ENCODE peak calls at places on chromosomes 1 and 21, in five cellular contexts. G is NCI-H1417; O is progenitor cell of endocrine pancreas; B is ureter; K is CD8-positive, alpha-beta T cell. F is an unnamed sample.

GRCh38 chr1:169725930-169726329 is 7.9 kb downstream of the SELE start:
- DNase-seq in B (no peak), K (no peak), O (no peak), G (no peak), F (no peak)

GRCh38 chr21:35005077-35005476 is 44.0 kb downstream of the RUNX1 start:
- DNase-seq in K (no peak), G (no peak), B (no peak), O (no peak), F (no peak)

GRCh38 chr1:16032388-16033100 is 10.7 kb downstream of the CLCNKA start:
- DNase-seq in G (peak; percentile 56), O (peak; percentile 85), K (peak; percentile 51), B (peak; percentile 86), F (no peak)

GRCh38 chr1:5814046-5814619 is 178.1 kb downstream of the NPHP4 start:
- DNase-seq in O (no peak), G (no peak), K (no peak), B (no peak), F (no peak)

GRCh38 chr1:223662943-223663342 is 2.6 kb downstream of the CAPN8 start:
- DNase-seq in B (no peak), K (no peak), G (no peak), O (no peak), F (no peak)

GRCh38 chr1:20726107-20726911 is 6.2 kb downstream of the SH2D5 start:
- DNase-seq in G (no peak), B (peak; percentile 38), O (no peak), K (no peak), F (no peak)

GRCh38 chr1:154962238-154962678 is 676 bp upstream of the PYGO2 start:
- DNase-seq in K (no peak), O (no peak), B (no peak), G (peak; percentile 76), F (peak; percentile 39)

GRCh38 chr1:246624091-246624490 is 57.8 kb downstream of the CNST start:
- DNase-seq in G (no peak), O (no peak), K (no peak), B (no peak), F (no peak)

GRCh38 chr1:48572632-48573258 is 100.7 kb upstream of the SPATA6 start:
- DNase-seq in K (no peak), O (peak; percentile 56), B (peak; percentile 50), G (peak; percentile 79), F (no peak)

GRCh38 chr21:39390212-39390765 is 41.4 kb upstream of the HMGN1 start:
- DNase-seq in B (no peak), O (no peak), K (no peak), G (no peak), F (no peak)

GRCh38 chr1:159756397-159756796 is 24.4 kb upstream of the DUSP23 start:
- DNase-seq in G (no peak), O (no peak), K (no peak), B (no peak), F (no peak)

GRCh38 chr1:68384872-68385390 is 64.8 kb downstream of the RPE65 start:
- DNase-seq in O (no peak), B (no peak), G (no peak), K (no peak), F (no peak)

GRCh38 chr1:245671966-245672767 is 517.4 kb downstream of the KIF26B start:
- DNase-seq in O (no peak), B (no peak), K (no peak), G (peak; percentile 11), F (no peak)

GRCh38 chr21:25735895-25736597 is 1.3 kb downstream of the GABPA start:
- DNase-seq in G (no peak), O (no peak), B (no peak), K (no peak), F (peak; percentile 35)

GRCh38 chr1:23743287-23744052 is at the start of gene ELOA:
- DNase-seq in B (peak; percentile 79), O (peak; percentile 58), G (peak; percentile 83), K (peak; percentile 79), F (peak; percentile 57)

GRCh38 chr1:151273924-151274466 is 8.1 kb upstream of the ZNF687 start:
- DNase-seq in B (no peak), G (no peak), K (no peak), O (no peak), F (no peak)

GRCh38 chr1:22108343-22109135 is 34.4 kb downstream of the WNT4 start:
- DNase-seq in O (no peak), G (no peak), K (no peak), B (peak; percentile 65), F (no peak)

GRCh38 chr1:6268431-6268830 is 7.5 kb upstream of the GPR153 start:
- DNase-seq in O (no peak), K (no peak), G (no peak), B (no peak), F (no peak)

GRCh38 chr1:177252877-177253276 is 82.1 kb downstream of the BRINP2 start:
- DNase-seq in G (no peak), B (no peak), K (no peak), O (no peak), F (no peak)

GRCh38 chr1:77605246-77606026 is 77.0 kb downstream of the ZZZ3 start:
- DNase-seq in B (peak; percentile 61), G (no peak), O (no peak), K (no peak), F (no peak)

GRCh38 chr1:156704930-156705320 is 458 bp downstream of the CRABP2 start:
- DNase-seq in G (peak; percentile 28), O (no peak), B (peak; percentile 73), K (no peak), F (no peak)

GRCh38 chr1:234978397-234979291 is 150.0 kb downstream of the TOMM20 start:
- DNase-seq in G (peak; percentile 57), K (peak; percentile 68), B (no peak), O (no peak), F (no peak)

GRCh38 chr21:46096596-46096981 is 1.3 kb upstream of the COL6A2 start:
- DNase-seq in O (no peak), K (no peak), G (no peak), B (no peak), F (no peak)

GRCh38 chr1:1539310-1540014 is 962 bp downstream of the TMEM240 start:
- DNase-seq in G (no peak), O (no peak), B (no peak), K (no peak), F (no peak)

GRCh38 chr1:156905176-156905575 is 11.7 kb downstream of the PEAR1 start:
- DNase-seq in B (no peak), G (no peak), K (no peak), O (no peak), F (no peak)

GRCh38 chr1:228059536-228060457 is 22.7 kb upstream of the ARF1 start:
- DNase-seq in G (no peak), O (peak; percentile 59), B (peak; percentile 89), K (peak; percentile 75), F (peak; percentile 73)

GRCh38 chr1:18109756-18110597 is 2.4 kb downstream of the IGSF21 start:
- DNase-seq in O (peak; percentile 46), K (no peak), B (peak; percentile 68), G (no peak), F (no peak)

GRCh38 chr1:248625971-248626370 is 8.9 kb downstream of the OR2T11 start:
- DNase-seq in G (no peak), K (no peak), O (no peak), B (no peak), F (no peak)

GRCh38 chr1:171286032-171286705 is 27.8 kb upstream of the FMO4 start:
- DNase-seq in O (no peak), B (no peak), G (no peak), K (no peak), F (no peak)

GRCh38 chr1:100736766-100737165 is 17.2 kb downstream of the VCAM1 start:
- DNase-seq in G (no peak), O (no peak), K (no peak), B (no peak), F (no peak)

GRCh38 chr1:107782192-107782845 is 182.7 kb downstream of the VAV3 start:
- DNase-seq in B (peak; percentile 58), K (no peak), O (peak; percentile 26), G (peak; percentile 38), F (peak; percentile 11)

GRCh38 chr1:161166669-161167548 is 683 bp downstream of the PPOX start:
- DNase-seq in O (no peak), G (peak; percentile 62), K (no peak), B (no peak), F (no peak)

GRCh38 chr1:76998582-76999189 is 131.4 kb downstream of the ST6GALNAC5 start:
- DNase-seq in B (no peak), K (no peak), G (no peak), O (no peak), F (no peak)

GRCh38 chr1:177948336-177948972 is 21.4 kb downstream of the SEC16B start:
- DNase-seq in O (peak; percentile 39), K (no peak), G (peak; percentile 47), B (peak; percentile 74), F (no peak)

GRCh38 chr1:32426489-32427255 is 32.4 kb upstream of the BSDC1 start:
- DNase-seq in G (peak; percentile 53), K (no peak), B (no peak), O (no peak), F (no peak)

GRCh38 chr1:195717651-195718050 is 890.6 kb downstream of the KCNT2 start:
- DNase-seq in B (no peak), G (no peak), O (no peak), K (no peak), F (no peak)

GRCh38 chr1:27668808-27669723 is 2.9 kb downstream of the IFI6 start:
- DNase-seq in O (peak; percentile 87), G (peak; percentile 80), B (peak; percentile 86), K (peak; percentile 82), F (peak; percentile 66)

GRCh38 chr1:163165119-163165518 is 37.6 kb downstream of the RGS5 start:
- DNase-seq in G (no peak), K (no peak), B (no peak), O (no peak), F (no peak)